ENCODE peak calls at places on chromosomes 5 and 9, in eight cellular contexts. M is coronary artery, T is HFFc6, C is endothelial cell, V is heart left ventricle, Y is left lung, B is neural crest cell, I is upper lobe of left lung. K is an unnamed sample.

GRCh38 chr9:137222190-137223077 is at the start of gene RNF208:
- DNase-seq in C (no peak), B (no peak), Y (no peak), V (no peak), I (no peak), M (no peak), T (no peak), K (no peak)

GRCh38 chr5:9054821-9055589 is 490.9 kb downstream of the SEMA5A start:
- DNase-seq in B (no peak), T (peak), V (no peak), M (no peak), C (no peak), Y (no peak), I (no peak), K (no peak)

GRCh38 chr5:109654455-109654854 is 35.3 kb upstream of the MAN2A1 start:
- DNase-seq in C (no peak), T (no peak), M (no peak), B (no peak), V (no peak), I (peak), Y (no peak), K (no peak)

GRCh38 chr9:110555971-110556370 is 23.6 kb downstream of the SVEP1 start:
- DNase-seq in B (no peak), I (peak), T (peak), Y (no peak), C (no peak), V (peak), M (peak), K (no peak)

GRCh38 chr5:59496524-59497134 is 396.9 kb downstream of the PDE4D start:
- DNase-seq in M (no peak), Y (no peak), V (no peak), T (peak), I (no peak), B (no peak), C (peak), K (no peak)

GRCh38 chr9:13139641-13140171 is 139.8 kb downstream of the MPDZ start:
- DNase-seq in T (peak), V (no peak), C (no peak), Y (no peak), B (peak), I (no peak), M (no peak), K (no peak)

GRCh38 chr5:99025298-99026045 is 96.7 kb upstream of the CHD1 start:
- DNase-seq in V (no peak), T (no peak), C (no peak), I (peak), B (no peak), M (no peak), Y (no peak), K (no peak)

GRCh38 chr9:71670121-71670520 is 98.2 kb downstream of the CEMIP2 start:
- DNase-seq in M (no peak), I (no peak), V (no peak), T (no peak), C (no peak), B (no peak), Y (no peak), K (no peak)

GRCh38 chr5:127296321-127296720 is 5.7 kb downstream of the MEGF10 start:
- DNase-seq in T (peak), M (no peak), I (no peak), B (no peak), Y (no peak), V (no peak), C (no peak), K (no peak)

GRCh38 chr5:116371935-116372334 is 202.7 kb downstream of the SEMA6A start:
- DNase-seq in T (no peak), M (no peak), V (no peak), C (no peak), B (no peak), I (no peak), Y (no peak), K (no peak)

GRCh38 chr5:152288917-152289595 is 116.0 kb downstream of the NMUR2 start:
- DNase-seq in C (no peak), T (no peak), Y (no peak), I (no peak), V (no peak), M (no peak), B (no peak), K (no peak)

GRCh38 chr5:38008198-38008597 is 168.4 kb upstream of the GDNF start:
- DNase-seq in Y (no peak), C (no peak), I (no peak), T (no peak), M (no peak), B (no peak), V (no peak), K (no peak)

GRCh38 chr5:1330146-1330846 is 14.6 kb downstream of the CLPTM1L start:
- DNase-seq in M (no peak), B (no peak), Y (no peak), T (no peak), C (no peak), I (peak), V (no peak), K (no peak)

GRCh38 chr5:42858709-42859108 is 47.0 kb upstream of the SELENOP start:
- DNase-seq in T (no peak), C (peak), Y (no peak), M (no peak), B (no peak), V (no peak), I (no peak), K (no peak)

GRCh38 chr9:83396813-83397212 is 141.4 kb downstream of the FRMD3 start:
- DNase-seq in B (no peak), V (no peak), M (no peak), C (no peak), I (no peak), T (no peak), Y (no peak), K (no peak)

GRCh38 chr5:140321796-140322195 is 18.9 kb upstream of the PFDN1 start:
- DNase-seq in Y (peak), B (no peak), T (no peak), M (no peak), I (peak), C (no peak), V (peak), K (no peak)

GRCh38 chr5:11992518-11992917 is 88.3 kb upstream of the CTNND2 start:
- DNase-seq in B (no peak), Y (no peak), I (no peak), C (no peak), V (no peak), M (no peak), T (no peak), K (no peak)

GRCh38 chr5:88815048-88815789 is 67.8 kb downstream of the MEF2C start:
- DNase-seq in Y (no peak), V (no peak), C (no peak), B (no peak), T (no peak), M (no peak), I (no peak), K (no peak)

GRCh38 chr5:79346420-79346824 is 110.5 kb downstream of the JMY start:
- DNase-seq in B (no peak), M (no peak), Y (no peak), T (peak), V (no peak), I (no peak), C (no peak), K (no peak)

GRCh38 chr9:5953743-5954707 is 61.4 kb downstream of the RANBP6 start:
- DNase-seq in V (no peak), C (no peak), T (no peak), B (no peak), I (no peak), Y (no peak), M (no peak), K (no peak)

GRCh38 chr5:143562935-143563334 is 159.4 kb upstream of the NR3C1 start:
- DNase-seq in V (peak), I (peak), T (no peak), M (peak), C (no peak), B (no peak), Y (peak), K (no peak)

GRCh38 chr5:17379188-17379951 is 118.7 kb upstream of the TAF11L2 start:
- DNase-seq in B (no peak), T (no peak), C (no peak), Y (no peak), V (no peak), I (no peak), M (no peak), K (no peak)

GRCh38 chr5:99004960-99005359 is 76.2 kb upstream of the CHD1 start:
- DNase-seq in I (no peak), B (no peak), Y (no peak), V (no peak), T (no peak), M (no peak), C (no peak), K (no peak)

GRCh38 chr5:108278285-108279240 is 103.3 kb downstream of the FBXL17 start:
- DNase-seq in C (no peak), T (no peak), B (no peak), I (no peak), V (no peak), Y (no peak), M (peak), K (no peak)

GRCh38 chr9:71001780-71002386 is 119.5 kb downstream of the TRPM3 start:
- DNase-seq in T (peak), M (no peak), V (no peak), Y (no peak), C (peak), B (no peak), I (peak), K (no peak)

GRCh38 chr9:69120380-69121154 is 53.5 kb upstream of the TJP2 start:
- DNase-seq in T (no peak), Y (peak), C (peak), V (peak), I (peak), B (no peak), M (no peak), K (no peak)

GRCh38 chr9:33133186-33133585 is 34.0 kb downstream of the B4GALT1 start:
- DNase-seq in M (no peak), B (no peak), I (peak), Y (peak), V (no peak), T (no peak), C (no peak), K (no peak)

GRCh38 chr5:178690208-178690607 is 40.3 kb downstream of the ZNF354A start:
- DNase-seq in B (no peak), V (no peak), Y (no peak), I (no peak), T (no peak), C (no peak), M (no peak), K (no peak)

GRCh38 chr5:18375637-18376036 is 741.4 kb downstream of the TAF11L14 start:
- DNase-seq in I (no peak), M (no peak), Y (no peak), V (no peak), B (no peak), C (no peak), T (no peak), K (no peak)

GRCh38 chr9:18250051-18250450 is 223.9 kb upstream of the ADAMTSL1 start:
- DNase-seq in Y (no peak), C (no peak), V (no peak), T (no peak), B (no peak), M (no peak), I (no peak), K (no peak)

GRCh38 chr9:96129698-96130097 is 172.3 kb downstream of the HSD17B3 start:
- DNase-seq in Y (no peak), T (no peak), B (no peak), I (no peak), M (no peak), C (peak), V (no peak), K (no peak)

GRCh38 chr5:74919041-74919440 is 52.9 kb upstream of the FAM169A start:
- DNase-seq in I (no peak), C (no peak), T (no peak), Y (no peak), B (no peak), M (no peak), V (no peak), K (no peak)

GRCh38 chr9:124778575-124779367 is 1.8 kb downstream of the OLFML2A start:
- DNase-seq in T (no peak), M (no peak), B (no peak), V (no peak), Y (no peak), C (no peak), I (no peak), K (no peak)

GRCh38 chr9:135504262-135505229 is 4.1 kb downstream of the MRPS2 start:
- DNase-seq in V (peak), C (peak), B (peak), M (no peak), I (peak), Y (no peak), T (peak), K (peak)

GRCh38 chr9:32434892-32435291 is 50.4 kb downstream of the ACO1 start:
- DNase-seq in B (no peak), C (no peak), Y (no peak), V (no peak), I (no peak), T (no peak), M (no peak), K (no peak)

GRCh38 chr5:90954951-90955635 is 396.5 kb downstream of the ADGRV1 start:
- DNase-seq in B (no peak), M (no peak), I (no peak), C (no peak), T (no peak), V (no peak), Y (no peak), K (no peak)

GRCh38 chr5:127571314-127571713 is 53.9 kb downstream of the PRRC1 start:
- DNase-seq in T (no peak), Y (no peak), C (no peak), V (no peak), M (no peak), I (no peak), B (no peak), K (no peak)

DNA sequence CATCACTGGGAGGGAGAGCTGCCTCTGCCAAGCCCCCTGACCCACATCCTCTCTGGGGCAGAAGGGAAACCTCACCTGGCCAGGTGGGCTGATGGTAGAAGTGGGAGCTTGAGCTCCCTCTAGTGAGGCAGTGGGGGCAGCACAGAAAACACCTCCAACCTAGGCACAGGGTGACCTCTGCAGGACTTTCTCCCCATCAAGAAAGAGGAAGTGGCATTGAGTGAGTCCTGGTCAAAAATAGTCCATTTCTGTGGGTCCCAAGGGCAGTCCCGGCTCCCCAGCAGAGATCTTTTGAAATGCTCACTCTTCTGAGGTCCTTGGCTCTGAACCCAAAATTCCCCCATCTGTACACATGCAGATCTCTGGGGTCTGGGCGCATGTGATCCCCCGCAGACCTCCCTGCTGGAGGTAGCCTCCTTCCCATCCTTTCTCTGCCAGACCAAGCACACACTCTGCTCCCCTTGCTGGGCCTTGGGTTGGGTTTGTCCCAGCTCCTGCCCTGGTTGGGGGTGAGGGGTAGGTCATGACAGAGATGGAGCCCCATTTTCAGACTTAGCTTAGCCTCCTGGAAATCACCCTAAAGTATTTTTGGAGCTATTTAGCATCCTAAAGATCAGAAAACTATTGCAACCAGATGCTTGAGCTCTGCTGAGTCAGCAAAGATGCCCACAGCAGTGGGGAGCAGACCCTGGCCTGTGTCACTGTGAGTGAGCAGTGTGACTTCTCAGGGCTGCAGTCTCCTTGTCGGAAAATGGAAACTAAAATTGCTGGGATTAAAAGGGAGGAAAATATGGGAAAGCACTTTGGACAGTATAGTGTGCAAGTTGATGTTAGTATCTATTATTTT is 41.6 kb upstream of the LCP2 start:
- DNase-seq in Y (no peak), C (no peak), T (no peak), B (no peak), V (no peak), I (peak), M (peak), K (peak)
- TF ChIP-seq CTCF in Y (peak), C (no peak), T (no peak), B (no peak), V (peak), I (peak), M (no peak), K (peak)

GRCh38 chr9:2600307-2600706 is 21.3 kb upstream of the VLDLR start:
- DNase-seq in Y (no peak), B (no peak), M (no peak), I (no peak), T (no peak), V (no peak), C (no peak), K (no peak)
- TF ChIP-seq CTCF in Y (no peak), B (peak), M (no peak), I (no peak), T (peak), V (no peak), C (peak), K (no peak)

GRCh38 chr5:10857333-10857723 is 96.3 kb upstream of the DAP start:
- DNase-seq in C (no peak), Y (no peak), I (no peak), T (no peak), M (no peak), B (no peak), V (no peak), K (no peak)
- TF ChIP-seq CTCF in C (peak), Y (no peak), I (no peak), T (peak), M (no peak), B (peak), V (no peak), K (peak)

GRCh38 chr5:321233-321725 is at the start of gene AHRR:
- DNase-seq in M (no peak), T (peak), C (peak), B (peak), V (peak), I (peak), Y (no peak), K (no peak)
- TF ChIP-seq CTCF in M (peak), T (peak), C (peak), B (peak), V (peak), I (peak), Y (peak), K (no peak)

GRCh38 chr5:175576096-175576495 is 81.8 kb upstream of the HRH2 start:
- DNase-seq in T (no peak), Y (no peak), B (no peak), C (no peak), V (no peak), I (no peak), M (no peak), K (no peak)
- TF ChIP-seq CTCF in T (no peak), Y (no peak), B (no peak), C (no peak), V (no peak), I (no peak), M (no peak), K (no peak)

GRCh38 chr5:168404366-168404765 is 81.9 kb upstream of the RARS1 start:
- DNase-seq in C (no peak), M (no peak), Y (no peak), B (no peak), T (peak), V (no peak), I (no peak), K (no peak)
- TF ChIP-seq CTCF in C (no peak), M (no peak), Y (no peak), B (no peak), T (peak), V (no peak), I (no peak), K (no peak)